ENCODE peak calls at places on chromosomes 2 and 18, in nine cellular contexts. One of them, this sample, is unnamed. For H3K36me3, the result is how much of the 10 kb centered on the place peaks cover.

GRCh38 chr2:239163306-239164070 is 237.3 kb downstream of the HDAC4 start:
- DNase-seq in CD8-positive, alpha-beta T cell: no peak
- DNase-seq in PC-9: no peak
- DNase-seq in GM23338: no peak
- DNase-seq in right lobe of liver: peak
- DNase-seq in heart right ventricle: no peak
- DNase-seq in body of pancreas: no peak
- DNase-seq in fibroblast of lung: no peak
- DNase-seq in sigmoid colon: peak
- DNase-seq in this sample: peak

GRCh38 chr2:204282525-204282924 is 262.8 kb upstream of the PARD3B start:
- DNase-seq in GM23338: peak
- DNase-seq in PC-9: no peak
- DNase-seq in right lobe of liver: no peak
- DNase-seq in body of pancreas: no peak
- DNase-seq in sigmoid colon: no peak
- DNase-seq in fibroblast of lung: peak
- DNase-seq in CD8-positive, alpha-beta T cell: no peak
- DNase-seq in heart right ventricle: no peak
- DNase-seq in this sample: no peak

GRCh38 chr18:77173274-77174030 is 40.9 kb upstream of the MBP start:
- DNase-seq in heart right ventricle: no peak
- DNase-seq in CD8-positive, alpha-beta T cell: no peak
- DNase-seq in fibroblast of lung: no peak
- DNase-seq in PC-9: no peak
- DNase-seq in right lobe of liver: no peak
- DNase-seq in sigmoid colon: no peak
- DNase-seq in GM23338: no peak
- DNase-seq in body of pancreas: no peak
- DNase-seq in this sample: no peak

GRCh38 chr2:43084699-43085091 is 141.7 kb downstream of the ZFP36L2 start:
- DNase-seq in CD8-positive, alpha-beta T cell: no peak
- DNase-seq in body of pancreas: peak
- DNase-seq in heart right ventricle: peak
- DNase-seq in PC-9: no peak
- DNase-seq in fibroblast of lung: peak
- DNase-seq in GM23338: no peak
- DNase-seq in sigmoid colon: peak
- DNase-seq in right lobe of liver: no peak
- DNase-seq in this sample: peak

GRCh38 chr2:178990533-178991241 is 59.2 kb downstream of the CCDC141 start:
- DNase-seq in PC-9: no peak
- DNase-seq in CD8-positive, alpha-beta T cell: no peak
- DNase-seq in sigmoid colon: no peak
- DNase-seq in fibroblast of lung: no peak
- DNase-seq in body of pancreas: no peak
- DNase-seq in GM23338: no peak
- DNase-seq in right lobe of liver: no peak
- DNase-seq in heart right ventricle: no peak
- DNase-seq in this sample: no peak

GRCh38 chr2:40103163-40103562 is 324.1 kb upstream of the THUMPD2 start:
- DNase-seq in CD8-positive, alpha-beta T cell: no peak
- DNase-seq in right lobe of liver: no peak
- DNase-seq in GM23338: peak
- DNase-seq in PC-9: peak
- DNase-seq in fibroblast of lung: peak
- DNase-seq in sigmoid colon: no peak
- DNase-seq in heart right ventricle: no peak
- DNase-seq in body of pancreas: no peak
- DNase-seq in this sample: no peak

GRCh38 chr2:71545572-71546274 is 92.4 kb downstream of the DYSF start:
- DNase-seq in body of pancreas: peak
- DNase-seq in right lobe of liver: peak
- DNase-seq in PC-9: peak
- DNase-seq in CD8-positive, alpha-beta T cell: no peak
- DNase-seq in heart right ventricle: no peak
- DNase-seq in sigmoid colon: peak
- DNase-seq in fibroblast of lung: peak
- DNase-seq in GM23338: peak
- DNase-seq in this sample: peak

GRCh38 chr2:235091421-235091820 is 139.6 kb downstream of the SH3BP4 start:
- DNase-seq in PC-9: no peak
- DNase-seq in CD8-positive, alpha-beta T cell: no peak
- DNase-seq in right lobe of liver: no peak
- DNase-seq in GM23338: no peak
- DNase-seq in fibroblast of lung: no peak
- DNase-seq in sigmoid colon: no peak
- DNase-seq in heart right ventricle: no peak
- DNase-seq in body of pancreas: no peak
- DNase-seq in this sample: no peak

GRCh38 chr18:13397504-13398163 is 179.1 kb downstream of the LDLRAD4 start:
- DNase-seq in heart right ventricle: no peak
- DNase-seq in GM23338: no peak
- DNase-seq in sigmoid colon: no peak
- DNase-seq in right lobe of liver: no peak
- DNase-seq in body of pancreas: no peak
- DNase-seq in CD8-positive, alpha-beta T cell: no peak
- DNase-seq in fibroblast of lung: no peak
- DNase-seq in PC-9: no peak
- DNase-seq in this sample: no peak

GRCh38 chr2:222330910-222331309 is 32.1 kb upstream of the PAX3 start:
- DNase-seq in heart right ventricle: no peak
- DNase-seq in fibroblast of lung: no peak
- DNase-seq in GM23338: no peak
- DNase-seq in sigmoid colon: no peak
- DNase-seq in CD8-positive, alpha-beta T cell: no peak
- DNase-seq in PC-9: no peak
- DNase-seq in right lobe of liver: no peak
- DNase-seq in body of pancreas: no peak
- DNase-seq in this sample: no peak

GRCh38 chr18:22813648-22814328 is 119.3 kb upstream of the RBBP8 start:
- DNase-seq in body of pancreas: peak
- DNase-seq in right lobe of liver: no peak
- DNase-seq in sigmoid colon: no peak
- DNase-seq in PC-9: no peak
- DNase-seq in fibroblast of lung: peak
- DNase-seq in CD8-positive, alpha-beta T cell: no peak
- DNase-seq in heart right ventricle: no peak
- DNase-seq in GM23338: peak
- DNase-seq in this sample: peak

GRCh38 chr2:199596549-199596948 is 138.8 kb upstream of the SATB2 start:
- DNase-seq in fibroblast of lung: no peak
- DNase-seq in CD8-positive, alpha-beta T cell: no peak
- DNase-seq in right lobe of liver: no peak
- DNase-seq in heart right ventricle: no peak
- DNase-seq in sigmoid colon: no peak
- DNase-seq in body of pancreas: peak
- DNase-seq in GM23338: peak
- DNase-seq in PC-9: no peak
- DNase-seq in this sample: no peak

GRCh38 chr2:43611987-43612894 is 16.4 kb upstream of the THADA start:
- DNase-seq in CD8-positive, alpha-beta T cell: peak
- DNase-seq in GM23338: peak
- DNase-seq in PC-9: peak
- DNase-seq in heart right ventricle: peak
- DNase-seq in right lobe of liver: peak
- DNase-seq in sigmoid colon: peak
- DNase-seq in body of pancreas: peak
- DNase-seq in fibroblast of lung: peak
- DNase-seq in this sample: peak

GRCh38 chr2:221569342-221570278 is 2.5 kb downstream of the EPHA4 start:
- DNase-seq in right lobe of liver: no peak
- DNase-seq in body of pancreas: no peak
- DNase-seq in PC-9: no peak
- DNase-seq in GM23338: peak
- DNase-seq in heart right ventricle: no peak
- DNase-seq in sigmoid colon: no peak
- DNase-seq in CD8-positive, alpha-beta T cell: no peak
- DNase-seq in fibroblast of lung: no peak
- DNase-seq in this sample: no peak

GRCh38 chr2:85753525-85754312 is at the start of gene ATOH8:
- DNase-seq in heart right ventricle: peak
- DNase-seq in right lobe of liver: peak
- DNase-seq in PC-9: no peak
- DNase-seq in sigmoid colon: peak
- DNase-seq in GM23338: peak
- DNase-seq in CD8-positive, alpha-beta T cell: peak
- DNase-seq in fibroblast of lung: peak
- DNase-seq in body of pancreas: peak
- DNase-seq in this sample: peak

GRCh38 chr18:11392292-11392691 is 217.1 kb upstream of the SLC35G4 start:
- DNase-seq in heart right ventricle: no peak
- DNase-seq in GM23338: peak
- DNase-seq in sigmoid colon: no peak
- DNase-seq in PC-9: no peak
- DNase-seq in CD8-positive, alpha-beta T cell: no peak
- DNase-seq in body of pancreas: no peak
- DNase-seq in fibroblast of lung: peak
- DNase-seq in right lobe of liver: no peak
- DNase-seq in this sample: no peak

GRCh38 chr2:232319117-232320037 is 59.2 kb upstream of the ALPP start:
- DNase-seq in CD8-positive, alpha-beta T cell: no peak
- DNase-seq in fibroblast of lung: no peak
- DNase-seq in PC-9: no peak
- DNase-seq in heart right ventricle: no peak
- DNase-seq in right lobe of liver: no peak
- DNase-seq in body of pancreas: no peak
- DNase-seq in GM23338: no peak
- DNase-seq in sigmoid colon: peak
- DNase-seq in this sample: no peak

GRCh38 chr2:196823750-196824149 is 14.6 kb upstream of the C2orf66 start:
- DNase-seq in heart right ventricle: no peak
- DNase-seq in right lobe of liver: no peak
- DNase-seq in fibroblast of lung: peak
- DNase-seq in sigmoid colon: no peak
- DNase-seq in GM23338: no peak
- DNase-seq in PC-9: no peak
- DNase-seq in CD8-positive, alpha-beta T cell: no peak
- DNase-seq in body of pancreas: no peak
- DNase-seq in this sample: no peak

GRCh38 chr2:148022882-148023281 is 2.0 kb downstream of the MBD5 start:
- DNase-seq in right lobe of liver: no peak
- DNase-seq in fibroblast of lung: no peak
- DNase-seq in GM23338: no peak
- DNase-seq in sigmoid colon: no peak
- DNase-seq in body of pancreas: no peak
- DNase-seq in CD8-positive, alpha-beta T cell: no peak
- DNase-seq in PC-9: no peak
- DNase-seq in heart right ventricle: no peak
- DNase-seq in this sample: no peak
- H3K4me3 ChIP-seq in right lobe of liver: no peak
- H3K4me3 ChIP-seq in fibroblast of lung: peak
- H3K4me3 ChIP-seq in GM23338: peak
- H3K4me3 ChIP-seq in sigmoid colon: peak
- H3K4me3 ChIP-seq in body of pancreas: no peak
- H3K4me3 ChIP-seq in CD8-positive, alpha-beta T cell: no peak
- H3K4me3 ChIP-seq in PC-9: peak
- H3K4me3 ChIP-seq in heart right ventricle: no peak
- H3K4me3 ChIP-seq in this sample: peak

GRCh38 chr2:230779141-230779523 is 66.5 kb downstream of the CAB39 start:
- DNase-seq in GM23338: no peak
- DNase-seq in fibroblast of lung: no peak
- DNase-seq in sigmoid colon: no peak
- DNase-seq in heart right ventricle: no peak
- DNase-seq in PC-9: no peak
- DNase-seq in right lobe of liver: no peak
- DNase-seq in body of pancreas: no peak
- DNase-seq in CD8-positive, alpha-beta T cell: no peak
- DNase-seq in this sample: no peak

GRCh38 chr2:230775737-230776136 is 63.1 kb downstream of the CAB39 start:
- DNase-seq in right lobe of liver: no peak
- DNase-seq in sigmoid colon: no peak
- DNase-seq in CD8-positive, alpha-beta T cell: no peak
- DNase-seq in heart right ventricle: no peak
- DNase-seq in body of pancreas: no peak
- DNase-seq in GM23338: no peak
- DNase-seq in fibroblast of lung: no peak
- DNase-seq in PC-9: no peak
- DNase-seq in this sample: no peak

GRCh38 chr2:230779607-230780006 is 67.0 kb downstream of the CAB39 start:
- DNase-seq in right lobe of liver: no peak
- DNase-seq in CD8-positive, alpha-beta T cell: no peak
- DNase-seq in heart right ventricle: no peak
- DNase-seq in body of pancreas: no peak
- DNase-seq in sigmoid colon: no peak
- DNase-seq in PC-9: no peak
- DNase-seq in fibroblast of lung: no peak
- DNase-seq in GM23338: no peak
- DNase-seq in this sample: no peak

GRCh38 chr2:230777681-230778080 is 65.0 kb downstream of the CAB39 start:
- DNase-seq in fibroblast of lung: peak
- DNase-seq in body of pancreas: no peak
- DNase-seq in heart right ventricle: no peak
- DNase-seq in CD8-positive, alpha-beta T cell: no peak
- DNase-seq in right lobe of liver: no peak
- DNase-seq in PC-9: no peak
- DNase-seq in GM23338: no peak
- DNase-seq in sigmoid colon: no peak
- DNase-seq in this sample: no peak

GRCh38 chr2:230778350-230779140 is 65.9 kb downstream of the CAB39 start:
- DNase-seq in right lobe of liver: no peak
- DNase-seq in body of pancreas: no peak
- DNase-seq in GM23338: no peak
- DNase-seq in CD8-positive, alpha-beta T cell: no peak
- DNase-seq in PC-9: no peak
- DNase-seq in fibroblast of lung: peak
- DNase-seq in heart right ventricle: no peak
- DNase-seq in sigmoid colon: no peak
- DNase-seq in this sample: no peak
- H3K36me3 ChIP-seq in right lobe of liver: under half
- H3K36me3 ChIP-seq in body of pancreas: under half
- H3K36me3 ChIP-seq in GM23338: under half
- H3K36me3 ChIP-seq in CD8-positive, alpha-beta T cell: under half
- H3K36me3 ChIP-seq in PC-9: under half
- H3K36me3 ChIP-seq in fibroblast of lung: under half
- H3K36me3 ChIP-seq in heart right ventricle: under half
- H3K36me3 ChIP-seq in sigmoid colon: under half
- H3K36me3 ChIP-seq in this sample: under half

GRCh38 chr2:201259216-201259615 is 1.1 kb upstream of the CASP8 start:
- DNase-seq in heart right ventricle: no peak
- DNase-seq in right lobe of liver: no peak
- DNase-seq in GM23338: no peak
- DNase-seq in sigmoid colon: no peak
- DNase-seq in body of pancreas: no peak
- DNase-seq in CD8-positive, alpha-beta T cell: no peak
- DNase-seq in fibroblast of lung: no peak
- DNase-seq in PC-9: no peak
- DNase-seq in this sample: no peak
- H3K4me3 ChIP-seq in heart right ventricle: peak
- H3K4me3 ChIP-seq in right lobe of liver: peak
- H3K4me3 ChIP-seq in GM23338: no peak
- H3K4me3 ChIP-seq in sigmoid colon: no peak
- H3K4me3 ChIP-seq in body of pancreas: no peak
- H3K4me3 ChIP-seq in CD8-positive, alpha-beta T cell: peak
- H3K4me3 ChIP-seq in fibroblast of lung: peak
- H3K4me3 ChIP-seq in PC-9: peak
- H3K4me3 ChIP-seq in this sample: no peak

DNA sequence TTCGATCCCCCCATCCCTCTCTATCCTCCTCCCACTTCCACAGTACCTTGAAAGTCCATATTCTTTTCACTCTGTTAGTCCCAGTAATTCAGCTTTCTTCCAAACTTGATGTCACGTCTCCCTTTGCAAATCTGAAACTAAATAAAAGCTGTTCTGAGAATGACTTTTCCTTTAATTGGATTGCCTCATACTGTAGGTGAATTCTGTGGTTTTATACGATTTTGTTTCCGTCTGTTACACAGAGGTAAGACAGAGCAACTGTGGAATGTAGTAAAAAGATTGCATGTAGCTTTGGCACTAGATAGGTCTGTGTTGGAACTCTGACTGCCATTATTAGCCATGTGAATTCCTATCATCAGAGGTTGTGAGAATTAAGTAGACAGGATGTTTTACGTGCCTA is 25.9 kb downstream of the MALT1 start:
- DNase-seq in GM23338: no peak
- DNase-seq in CD8-positive, alpha-beta T cell: no peak
- DNase-seq in right lobe of liver: no peak
- DNase-seq in heart right ventricle: no peak
- DNase-seq in body of pancreas: no peak
- DNase-seq in sigmoid colon: no peak
- DNase-seq in PC-9: no peak
- DNase-seq in fibroblast of lung: peak
- DNase-seq in this sample: no peak
- H3K36me3 ChIP-seq in GM23338: under half
- H3K36me3 ChIP-seq in CD8-positive, alpha-beta T cell: under half
- H3K36me3 ChIP-seq in right lobe of liver: under half
- H3K36me3 ChIP-seq in heart right ventricle: under half
- H3K36me3 ChIP-seq in body of pancreas: under half
- H3K36me3 ChIP-seq in sigmoid colon: under half
- H3K36me3 ChIP-seq in PC-9: under half
- H3K36me3 ChIP-seq in fibroblast of lung: under half
- H3K36me3 ChIP-seq in this sample: under half

This sample was measured in BE2C.